ENCODE peak calls at places on chromosomes 1 and 21, in six cellular contexts. A, J, V, T, S and P are unnamed samples.

GRCh38 chr1:59375321-59376220 is 78.7 kb downstream of the FGGY start:
- DNase-seq in V (peak), S (no peak), J (no peak), A (no peak), T (peak), P (no peak)

GRCh38 chr21:26966978-26967913 is at the start of gene ADAMTS5:
- DNase-seq in S (peak), T (no peak), J (peak), V (peak), A (peak), P (no peak)

GRCh38 chr21:38503588-38503987 is 5.3 kb upstream of the ERG start:
- DNase-seq in A (no peak), V (peak), T (peak), S (peak), J (no peak), P (no peak)

GRCh38 chr1:84339503-84339902 is 38.0 kb downstream of the SAMD13 start:
- DNase-seq in J (no peak), A (no peak), T (no peak), S (no peak), V (peak), P (no peak)

GRCh38 chr1:92881391-92881790 is 49.6 kb downstream of the RPL5 start:
- DNase-seq in T (no peak), A (no peak), V (no peak), S (no peak), J (no peak), P (no peak)

GRCh38 chr1:225762002-225762441 is 15.6 kb upstream of the SRP9 start:
- DNase-seq in A (no peak), T (no peak), V (no peak), J (no peak), S (no peak), P (no peak)

GRCh38 chr1:15951341-15952153 is 24.4 kb downstream of the ZBTB17 start:
- DNase-seq in T (no peak), J (no peak), A (no peak), V (no peak), S (no peak), P (peak)

GRCh38 chr1:115647919-115648597 is 6.3 kb downstream of the VANGL1 start:
- DNase-seq in T (no peak), A (no peak), V (no peak), S (no peak), J (no peak), P (no peak)

GRCh38 chr1:58571616-58572015 is 5.4 kb downstream of the TACSTD2 start:
- DNase-seq in V (no peak), T (no peak), A (no peak), J (no peak), S (no peak), P (no peak)

GRCh38 chr1:183023146-183023600 is at the start of gene LAMC1:
- DNase-seq in A (peak), T (no peak), J (peak), V (peak), S (peak), P (no peak)

GRCh38 chr1:99580451-99580850 is 65.5 kb upstream of the PALMD start:
- DNase-seq in S (no peak), T (no peak), A (no peak), V (peak), J (no peak), P (no peak)

GRCh38 chr1:231841616-231842344 is 215.2 kb downstream of the DISC1 start:
- DNase-seq in J (no peak), S (no peak), V (peak), A (no peak), T (peak), P (no peak)

GRCh38 chr1:117127840-117128239 is 6.3 kb upstream of the TRIM45 start:
- DNase-seq in V (no peak), S (no peak), T (no peak), A (no peak), J (no peak), P (no peak)

GRCh38 chr1:58062635-58063034 is 483.9 kb downstream of the OMA1 start:
- DNase-seq in J (no peak), S (no peak), V (peak), A (no peak), T (no peak), P (no peak)